ENCODE peak calls at places on chromosomes 2 and 18, in five cellular contexts. R is Karpas-422, S is foreskin fibroblast, K is astrocyte of the spinal cord, X is K562. W is an unnamed sample.

GRCh38 chr2:216688731-216689360 is 6.5 kb downstream of the IGFBP5 start:
- DNase-seq in R (no peak), S (no peak), K (no peak), X (no peak), W (no peak)

GRCh38 chr2:46775722-46776121 is 139.9 kb downstream of the MCFD2 start:
- DNase-seq in R (no peak), S (peak; percentile 36), K (no peak), X (no peak), W (no peak)

GRCh38 chr2:28269019-28269784 is 123.5 kb upstream of the FOSL2 start:
- DNase-seq in R (no peak), S (peak; percentile 37), K (peak; percentile 53), X (peak; percentile 76), W (no peak)

GRCh38 chr2:172038604-172039003 is 38.9 kb downstream of the METAP1D start:
- DNase-seq in R (no peak), S (peak; percentile 79), K (no peak), X (no peak), W (peak; percentile 58)

GRCh38 chr2:55026202-55026601 is 24.0 kb downstream of the RTN4 start:
- DNase-seq in R (no peak), S (peak; percentile 77), K (no peak), X (no peak), W (no peak)

GRCh38 chr2:127392133-127392827 is 4.5 kb upstream of the MAP3K2 start:
- DNase-seq in R (no peak), S (peak; percentile 29), K (peak; percentile 51), X (no peak), W (no peak)

GRCh38 chr2:98634406-98635092 is 26.2 kb downstream of the UNC50 start:
- DNase-seq in R (peak; percentile 77), S (no peak), K (no peak), X (peak; percentile 34), W (no peak)

GRCh38 chr2:219496781-219497494 is 1.8 kb upstream of the GMPPA start:
- DNase-seq in R (no peak), S (peak; percentile 26), K (peak; percentile 13), X (no peak), W (no peak)

GRCh38 chr18:54228364-54228763 is 3.9 kb upstream of the MBD2 start:
- DNase-seq in R (no peak), S (no peak), K (no peak), X (no peak), W (no peak)